ENCODE peak calls at places on chromosomes 2 and 18, in five cellular contexts. B is mammary epithelial cell; S is prostate gland; P is stimulated activated CD8-positive, alpha-beta memory T cell treated with anti-CD3 and anti-CD28 coated beads, Interleukin-15, amount 100 ng/mL, for 24 hours; W is HCEC 1CT. U is an unnamed sample.

GRCh38 chr2:237035781-237036352 is 49.8 kb upstream of the COPS8 start:
- DNase-seq in B (no peak), S (no peak), P (no peak), W (no peak), U (no peak)

GRCh38 chr2:101151141-101151858 is at the start of gene TBC1D8:
- DNase-seq in B (peak; percentile 74), S (peak; percentile 79), P (peak; percentile 48), W (peak; percentile 81), U (no peak)

GRCh38 chr2:66575625-66576371 is 140.9 kb downstream of the MEIS1 start:
- DNase-seq in B (no peak), S (no peak), P (no peak), W (peak; percentile 41), U (no peak)

GRCh38 chr2:55585451-55586079 is 31.9 kb downstream of the PPP4R3B start:
- DNase-seq in B (peak; percentile 57), S (no peak), P (no peak), W (peak; percentile 81), U (no peak)

GRCh38 chr2:46118656-46119338 is 178.4 kb upstream of the EPAS1 start:
- DNase-seq in B (no peak), S (no peak), P (no peak), W (no peak), U (no peak)

GRCh38 chr18:26159353-26159752 is 25.7 kb downstream of the PSMA8 start:
- DNase-seq in B (no peak), S (no peak), P (no peak), W (peak; percentile 1), U (no peak)

GRCh38 chr2:2828774-2829368 is 497.8 kb upstream of the MYT1L start:
- DNase-seq in B (no peak), S (no peak), P (no peak), W (no peak), U (no peak)

GRCh38 chr2:177165731-177166711 is 46.6 kb upstream of the HNRNPA3 start:
- DNase-seq in B (no peak), S (no peak), P (no peak), W (no peak), U (no peak)

GRCh38 chr2:15918761-15919356 is 21.5 kb upstream of the MYCN start:
- DNase-seq in B (no peak), S (no peak), P (no peak), W (no peak), U (no peak)

GRCh38 chr2:54813584-54813983 is 90.1 kb downstream of the EML6 start:
- DNase-seq in B (no peak), S (no peak), P (no peak), W (no peak), U (no peak)

GRCh38 chr18:76955529-76956170 is 133.3 kb downstream of the ZNF236 start:
- DNase-seq in B (no peak), S (peak; percentile 46), P (no peak), W (no peak), U (no peak)

GRCh38 chr2:85926931-85927527 is 38.2 kb upstream of the ST3GAL5 start:
- DNase-seq in B (no peak), S (no peak), P (no peak), W (peak; percentile 47), U (no peak)

GRCh38 chr2:191032588-191033429 is 18.8 kb upstream of the STAT1 start:
- DNase-seq in B (no peak), S (no peak), P (no peak), W (no peak), U (no peak)

GRCh38 chr2:234051374-234052070 is 1.0 kb downstream of the SPP2 start:
- DNase-seq in B (peak; percentile 30), S (no peak), P (no peak), W (peak; percentile 35), U (no peak)

GRCh38 chr18:49017813-49018552 is 67.2 kb upstream of the SMAD7 start:
- DNase-seq in B (no peak), S (no peak), P (no peak), W (no peak), U (no peak)

GRCh38 chr2:231900486-231900942 is 25.7 kb downstream of the NPPC start:
- DNase-seq in B (peak; percentile 36), S (no peak), P (peak; percentile 47), W (peak; percentile 59), U (no peak)

GRCh38 chr18:51074605-51075004 is 44.6 kb downstream of the SMAD4 start:
- DNase-seq in B (no peak), S (no peak), P (no peak), W (no peak), U (no peak)

GRCh38 chr2:20597868-20598183 is 53.1 kb downstream of the HS1BP3 start:
- DNase-seq in B (no peak), S (no peak), P (no peak), W (no peak), U (no peak)

GRCh38 chr2:24400207-24400907 is 40.0 kb upstream of the ITSN2 start:
- DNase-seq in B (no peak), S (no peak), P (no peak), W (no peak), U (no peak)

GRCh38 chr18:77071711-77072292 is 60.8 kb downstream of the MBP start:
- DNase-seq in B (no peak), S (no peak), P (no peak), W (peak; percentile 97), U (no peak)

GRCh38 chr18:23237524-23238151 is 102.4 kb downstream of the CABLES1 start:
- DNase-seq in B (peak; percentile 53), S (peak; percentile 12), P (no peak), W (peak; percentile 29), U (no peak)

GRCh38 chr2:126880262-126880800 is 18.4 kb upstream of the TEX51 start:
- DNase-seq in B (no peak), S (no peak), P (no peak), W (no peak), U (no peak)

GRCh38 chr18:13999266-13999665 is 83.9 kb upstream of the MC2R start:
- DNase-seq in B (no peak), S (no peak), P (no peak), W (no peak), U (no peak)

GRCh38 chr2:19868705-19869550 is 32.9 kb downstream of the TTC32 start:
- DNase-seq in B (no peak), S (no peak), P (peak; percentile 6), W (no peak), U (no peak)

GRCh38 chr2:158664987-158665386 is 130.1 kb upstream of the DAPL1 start:
- DNase-seq in B (no peak), S (no peak), P (no peak), W (peak; percentile 5), U (no peak)

GRCh38 chr2:75604479-75604878 is 42.1 kb upstream of the MRPL19 start:
- DNase-seq in B (no peak), S (no peak), P (no peak), W (peak; percentile 61), U (no peak)

GRCh38 chr2:172623249-172623965 is 67.5 kb downstream of the PDK1 start:
- DNase-seq in B (no peak), S (no peak), P (no peak), W (peak; percentile 68), U (no peak)

GRCh38 chr2:14673351-14673875 is 40.9 kb downstream of the LRATD1 start:
- DNase-seq in B (no peak), S (no peak), P (no peak), W (peak; percentile 30), U (no peak)

GRCh38 chr2:239236043-239236807 is 164.6 kb downstream of the HDAC4 start:
- DNase-seq in B (no peak), S (no peak), P (no peak), W (no peak), U (no peak)

GRCh38 chr2:154193246-154193645 is 321.5 kb downstream of the GALNT13 start:
- DNase-seq in B (no peak), S (no peak), P (no peak), W (no peak), U (no peak)

GRCh38 chr2:128750328-128751165 is 431.9 kb upstream of the HS6ST1 start:
- DNase-seq in B (no peak), S (no peak), P (no peak), W (no peak), U (no peak)

GRCh38 chr2:166088634-166089033 is 39.2 kb downstream of the SCN1A start:
- DNase-seq in B (no peak), S (no peak), P (no peak), W (peak; percentile 89), U (no peak)

GRCh38 chr2:26970928-26971627 is 641 bp downstream of the MAPRE3 start:
- DNase-seq in B (peak; percentile 39), S (peak; percentile 18), P (no peak), W (peak; percentile 29), U (no peak)

GRCh38 chr2:12556762-12557161 is 160.0 kb upstream of the TRIB2 start:
- DNase-seq in B (peak; percentile 55), S (no peak), P (no peak), W (peak; percentile 86), U (no peak)

GRCh38 chr2:30412392-30413321 is 34.4 kb upstream of the LCLAT1 start:
- DNase-seq in B (no peak), S (no peak), P (no peak), W (peak; percentile 27), U (no peak)

GRCh38 chr2:1373794-1374193 is 39.5 kb upstream of the TPO start:
- DNase-seq in B (no peak), S (no peak), P (no peak), W (no peak), U (no peak)